ENCODE peak calls at places on chromosomes 5 and 9, in four cellular contexts. One of them, this sample, is unnamed.

GRCh38 chr5:77851229-77852067 is 75.3 kb upstream of the TBCA start:
- DNase-seq in GM12878: no peak
- DNase-seq in NT2/D1: no peak
- DNase-seq in H1: no peak
- DNase-seq in this sample: peak

GRCh38 chr5:65163698-65164097 is 318.0 kb downstream of the ADAMTS6 start:
- DNase-seq in H1: no peak
- DNase-seq in GM12878: no peak
- DNase-seq in NT2/D1: no peak
- DNase-seq in this sample: no peak

GRCh38 chr5:111517853-111518501 is 5.6 kb upstream of the STARD4 start:
- DNase-seq in H1: no peak
- DNase-seq in GM12878: peak
- DNase-seq in NT2/D1: no peak
- DNase-seq in this sample: no peak

GRCh38 chr9:87667164-87667738 is 58.7 kb upstream of the CTSL start:
- DNase-seq in GM12878: no peak
- DNase-seq in NT2/D1: peak
- DNase-seq in H1: no peak
- DNase-seq in this sample: peak

GRCh38 chr5:160497897-160498296 is 76.2 kb downstream of the PTTG1 start:
- DNase-seq in NT2/D1: no peak
- DNase-seq in H1: no peak
- DNase-seq in GM12878: no peak
- DNase-seq in this sample: no peak

GRCh38 chr5:103800728-103801127 is 238.1 kb upstream of the NUDT12 start:
- DNase-seq in NT2/D1: no peak
- DNase-seq in GM12878: no peak
- DNase-seq in H1: no peak
- DNase-seq in this sample: no peak

GRCh38 chr9:14823800-14824199 is 86.4 kb downstream of the FREM1 start:
- DNase-seq in NT2/D1: no peak
- DNase-seq in GM12878: no peak
- DNase-seq in H1: no peak
- DNase-seq in this sample: no peak

GRCh38 chr5:89255845-89256463 is 373.0 kb upstream of the MEF2C start:
- DNase-seq in GM12878: no peak
- DNase-seq in H1: peak
- DNase-seq in NT2/D1: no peak
- DNase-seq in this sample: no peak

GRCh38 chr5:16980983-16981382 is 44.9 kb upstream of the MYO10 start:
- DNase-seq in NT2/D1: no peak
- DNase-seq in H1: no peak
- DNase-seq in GM12878: no peak
- DNase-seq in this sample: no peak

GRCh38 chr5:135392256-135392655 is 6.8 kb downstream of the MACROH2A1 start:
- DNase-seq in GM12878: no peak
- DNase-seq in H1: no peak
- DNase-seq in NT2/D1: no peak
- DNase-seq in this sample: no peak

GRCh38 chr5:116046823-116047222 is 14.6 kb downstream of the ARL14EPL start:
- DNase-seq in NT2/D1: no peak
- DNase-seq in GM12878: no peak
- DNase-seq in H1: no peak
- DNase-seq in this sample: no peak

GRCh38 chr9:18393340-18394130 is 80.4 kb upstream of the ADAMTSL1 start:
- DNase-seq in NT2/D1: no peak
- DNase-seq in H1: no peak
- DNase-seq in GM12878: no peak
- DNase-seq in this sample: no peak

GRCh38 chr9:33142531-33142930 is 24.6 kb downstream of the B4GALT1 start:
- DNase-seq in NT2/D1: no peak
- DNase-seq in H1: no peak
- DNase-seq in GM12878: peak
- DNase-seq in this sample: no peak

DNA sequence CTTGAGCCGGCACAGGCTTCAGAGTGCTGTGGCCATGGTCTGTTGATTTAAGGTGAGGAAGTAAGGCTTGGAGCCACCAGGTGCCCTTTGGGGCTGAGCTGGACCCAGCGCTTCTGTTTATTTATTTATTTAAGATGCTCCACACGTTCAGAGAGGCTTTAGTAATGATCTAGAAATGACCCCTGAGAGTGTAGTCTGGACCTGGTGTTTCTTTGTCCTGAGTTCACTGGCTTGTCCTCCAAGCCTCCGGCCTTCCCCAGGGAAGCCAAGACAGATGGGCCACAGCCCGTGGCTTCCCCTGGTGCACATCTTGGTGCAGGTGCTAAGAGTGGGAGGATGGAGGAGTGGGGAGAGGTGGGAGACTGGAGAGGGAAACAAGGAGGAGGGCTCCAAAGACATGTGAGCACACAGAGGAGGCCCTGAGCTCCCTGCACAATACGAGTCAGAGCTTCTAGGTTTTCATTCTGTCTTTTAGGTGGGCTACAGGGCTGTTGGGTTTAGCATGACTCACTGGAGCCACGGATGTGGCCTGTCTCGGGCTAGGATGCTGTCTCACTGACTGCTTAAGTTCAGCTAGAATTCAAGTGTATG is 56.9 kb downstream of the AHRR start:
- DNase-seq in H1: no peak
- DNase-seq in NT2/D1: no peak
- DNase-seq in GM12878: no peak
- DNase-seq in this sample: peak
- TF ChIP-seq YY1 in H1: no peak
- TF ChIP-seq YY1 in NT2/D1: no peak
- TF ChIP-seq YY1 in GM12878: no peak
- TF ChIP-seq YY1 in this sample: no peak

DNA sequence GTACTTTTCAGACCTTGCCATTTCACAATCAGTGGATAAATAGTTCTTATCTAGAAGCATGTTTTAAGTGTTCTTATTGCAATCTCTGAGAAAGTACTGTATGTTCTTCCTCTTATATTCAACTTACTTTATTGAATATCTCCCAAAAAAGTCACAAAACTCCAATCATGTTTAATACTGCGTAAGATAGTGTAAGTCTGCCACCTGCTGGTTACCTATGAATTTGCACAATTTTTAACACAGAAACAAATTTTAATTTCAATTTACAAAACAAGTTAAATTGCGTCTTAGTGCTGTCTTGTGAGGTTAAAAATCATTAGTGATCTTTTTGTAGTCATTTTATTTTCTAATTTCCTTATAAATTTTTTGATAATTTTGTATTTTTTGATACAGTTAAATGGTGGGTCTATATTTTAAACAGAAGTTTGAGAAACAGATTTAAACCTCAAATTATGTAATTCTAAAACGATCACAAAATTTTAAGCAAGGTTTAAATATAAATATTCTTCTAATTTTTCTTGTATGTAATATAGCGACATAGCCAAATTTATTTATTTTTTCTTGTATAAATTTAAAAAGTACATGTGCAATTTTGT is 115.8 kb downstream of the EMB start:
- DNase-seq in GM12878: no peak
- DNase-seq in NT2/D1: no peak
- DNase-seq in H1: no peak
- DNase-seq in this sample: peak
- TF ChIP-seq YY1 in GM12878: no peak
- TF ChIP-seq YY1 in NT2/D1: no peak
- TF ChIP-seq YY1 in H1: no peak
- TF ChIP-seq YY1 in this sample: no peak

GRCh38 chr5:150112211-150113046 is 26.1 kb upstream of the CSF1R start:
- DNase-seq in NT2/D1: peak
- DNase-seq in GM12878: no peak
- DNase-seq in H1: no peak
- DNase-seq in this sample: peak

GRCh38 chr5:150116667-150117395 is 30.5 kb upstream of the CSF1R start:
- DNase-seq in H1: no peak
- DNase-seq in GM12878: no peak
- DNase-seq in NT2/D1: no peak
- DNase-seq in this sample: peak

GRCh38 chr5:150113047-150113744 is 26.8 kb upstream of the CSF1R start:
- DNase-seq in NT2/D1: no peak
- DNase-seq in GM12878: no peak
- DNase-seq in H1: no peak
- DNase-seq in this sample: peak

GRCh38 chr5:150114102-150114641 is 27.8 kb upstream of the CSF1R start:
- DNase-seq in NT2/D1: no peak
- DNase-seq in H1: no peak
- DNase-seq in GM12878: no peak
- DNase-seq in this sample: peak

DNA sequence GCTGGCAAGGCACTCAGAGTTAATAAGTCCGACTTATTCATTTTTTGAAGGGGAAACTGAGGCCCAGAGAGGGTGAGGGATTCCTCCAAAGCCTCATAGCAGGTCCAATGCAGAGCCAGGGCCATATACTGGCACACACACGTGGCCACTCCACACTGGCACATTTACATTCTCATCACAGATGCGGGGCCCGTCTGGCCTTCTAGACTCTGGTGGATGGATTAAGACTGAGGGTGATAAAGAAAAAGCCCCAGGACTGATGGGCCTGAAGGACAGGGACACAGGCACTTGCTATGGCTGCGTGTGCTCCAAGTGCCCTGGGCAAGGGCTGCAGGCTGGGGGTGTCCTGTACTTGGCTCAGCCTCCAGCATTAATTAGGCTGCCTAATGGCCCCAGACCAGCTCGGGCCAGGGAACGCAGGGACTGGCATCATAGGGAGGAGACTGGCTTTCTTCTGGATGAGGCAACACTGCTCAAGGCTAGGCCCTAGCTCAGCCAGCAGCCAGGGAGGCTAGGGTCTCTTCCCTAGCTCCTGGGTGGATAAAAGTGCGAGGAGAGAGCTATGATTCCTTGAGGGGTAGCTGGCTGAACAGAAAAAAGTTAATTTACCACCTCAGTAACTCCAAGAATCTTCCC is 28.5 kb upstream of the CSF1R start:
- DNase-seq in GM12878: no peak
- DNase-seq in H1: no peak
- DNase-seq in NT2/D1: no peak
- DNase-seq in this sample: peak
- TF ChIP-seq YY1 in GM12878: no peak
- TF ChIP-seq YY1 in H1: no peak
- TF ChIP-seq YY1 in NT2/D1: no peak
- TF ChIP-seq YY1 in this sample: no peak

DNA sequence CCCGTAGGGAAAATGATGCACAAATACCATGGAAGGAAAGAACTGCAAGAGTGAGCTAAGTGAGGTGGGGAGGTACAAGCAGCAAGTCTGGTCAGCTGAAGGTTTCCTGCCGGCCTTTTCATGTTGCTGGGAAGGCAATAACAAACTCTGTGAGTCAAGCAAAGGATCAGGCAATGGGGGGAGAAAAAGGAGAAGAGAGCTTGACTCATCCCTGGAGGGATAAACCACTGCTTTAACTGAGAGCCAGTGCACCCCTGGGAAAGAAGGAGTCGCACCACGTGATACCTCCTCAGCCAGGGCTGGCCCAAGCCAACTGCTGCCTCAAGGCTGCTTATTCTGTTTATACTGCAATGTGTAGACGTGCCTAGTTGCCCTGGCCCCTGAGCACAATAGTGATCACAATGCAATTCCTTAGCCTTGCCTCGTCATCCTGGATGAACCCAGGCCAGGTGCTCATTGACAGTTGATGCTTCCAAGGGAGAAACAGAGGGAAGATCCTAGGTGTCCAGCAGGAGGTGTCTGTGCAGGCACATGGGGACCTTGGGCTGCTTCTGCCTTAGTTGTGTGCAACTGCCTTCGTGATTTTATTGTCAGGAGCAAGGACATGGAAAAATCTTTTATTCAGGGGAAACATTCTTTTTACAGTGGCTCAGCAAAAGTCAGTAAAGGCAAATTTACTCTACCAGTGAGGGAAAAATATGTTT is 203.0 kb upstream of the TUT7 start:
- DNase-seq in H1: no peak
- DNase-seq in NT2/D1: no peak
- DNase-seq in GM12878: no peak
- DNase-seq in this sample: no peak
- TF ChIP-seq YY1 in H1: no peak
- TF ChIP-seq YY1 in NT2/D1: no peak
- TF ChIP-seq YY1 in GM12878: no peak
- TF ChIP-seq YY1 in this sample: no peak

DNA sequence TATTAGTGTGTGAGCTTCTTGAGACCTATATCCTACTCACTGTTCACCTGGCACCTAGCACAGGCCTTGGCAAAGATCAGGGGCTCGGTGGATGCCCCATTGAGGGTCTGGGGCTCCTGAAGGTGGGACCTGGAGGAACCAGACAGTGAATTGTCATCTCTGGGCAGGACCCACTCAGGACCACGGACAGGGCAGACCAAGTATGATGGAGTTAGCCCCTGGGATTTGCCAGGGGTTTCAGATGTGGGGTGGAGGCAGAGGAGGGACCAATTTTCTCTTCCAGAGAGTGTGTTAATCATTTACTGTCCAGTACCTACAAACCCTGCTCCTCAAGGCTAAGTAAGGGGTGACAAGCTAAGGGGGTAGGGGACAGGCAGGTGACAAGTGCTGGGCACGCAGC is 29.3 kb upstream of the TBC1D2 start:
- DNase-seq in H1: no peak
- DNase-seq in GM12878: no peak
- DNase-seq in NT2/D1: no peak
- DNase-seq in this sample: no peak
- TF ChIP-seq YY1 in H1: no peak
- TF ChIP-seq YY1 in GM12878: no peak
- TF ChIP-seq YY1 in NT2/D1: no peak
- TF ChIP-seq YY1 in this sample: no peak

DNA sequence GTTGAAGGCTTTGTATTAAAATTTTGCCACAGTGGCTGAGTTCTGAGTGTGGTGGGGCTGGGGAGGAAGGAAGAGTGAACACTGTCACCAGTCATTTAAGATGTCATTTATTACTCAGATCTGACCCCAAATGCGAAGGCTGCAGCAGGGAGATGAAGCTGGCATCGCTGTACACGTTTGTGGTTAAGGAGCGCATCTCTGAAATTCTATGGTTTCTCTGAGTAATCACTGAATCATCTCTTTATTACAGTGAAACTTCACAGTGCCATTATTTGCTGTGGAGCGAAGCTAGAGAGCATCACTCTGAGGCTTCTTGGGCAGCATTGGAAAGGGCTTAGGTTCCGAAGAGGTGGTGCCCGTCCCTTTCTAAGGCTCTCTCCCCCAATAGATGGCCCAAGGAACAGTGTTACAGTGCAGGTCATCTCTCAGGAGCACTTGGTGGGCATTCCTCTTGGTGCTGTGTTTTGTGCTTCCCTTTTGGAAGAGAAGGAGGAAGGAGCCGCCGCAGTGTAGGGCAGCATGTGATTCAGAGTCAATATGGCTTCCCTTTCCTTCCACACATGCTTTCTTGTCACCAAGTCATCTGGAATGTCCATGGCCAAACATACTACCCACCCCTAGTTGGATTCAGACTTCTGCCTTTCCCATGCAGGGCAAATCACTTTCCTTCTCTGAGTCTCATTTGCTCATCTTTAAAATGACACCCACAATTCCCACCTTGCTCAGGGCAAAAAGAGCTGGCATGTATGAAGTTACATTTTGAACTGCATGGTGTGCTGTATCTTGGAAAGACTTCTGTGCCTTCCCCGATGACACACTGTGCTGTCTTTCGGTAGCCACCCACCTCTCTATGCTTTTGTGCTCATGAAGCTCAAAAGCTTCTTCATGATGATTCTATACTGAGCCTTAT is 9.3 kb upstream of the TEX48 start:
- DNase-seq in GM12878: peak
- DNase-seq in H1: no peak
- DNase-seq in NT2/D1: no peak
- DNase-seq in this sample: no peak
- TF ChIP-seq YY1 in GM12878: no peak
- TF ChIP-seq YY1 in H1: no peak
- TF ChIP-seq YY1 in NT2/D1: no peak
- TF ChIP-seq YY1 in this sample: peak

This sample was measured in SK-N-SH.